ENCODE peak calls at places on chromosomes 1 and 21, in ten cellular contexts. D is neural progenitor cell; Z is central memory CD4-positive, alpha-beta T cell; P is pancreas; J is dermis blood vessel endothelial cell; K is HEK293T; W is amygdala; A is H4; Q is cardiac muscle cell; Y is DMS 273 treated with DMSO at 0.1 percent for 48 hours. G is an unnamed sample.
A peak's percentile ranks its signal among the peaks of the same experiment; 100 is the strongest.

GRCh38 chr21:33655591-33656221 is 13.4 kb downstream of the ITSN1 start:
- DNase-seq in D (no peak), Z (no peak), P (no peak), J (peak; percentile 91), K (peak; percentile 20), W (no peak), A (peak; percentile 89), Q (peak; percentile 87), Y (no peak), G (peak; percentile 59)

GRCh38 chr1:71307451-71307850 is 226.6 kb upstream of the ZRANB2 start:
- DNase-seq in D (no peak), Z (no peak), P (no peak), J (no peak), K (no peak), W (no peak), A (peak; percentile 89), Q (peak; percentile 74), Y (peak; percentile 79), G (no peak)

GRCh38 chr21:45868488-45868887 is 113.1 kb upstream of the COL6A1 start:
- DNase-seq in D (no peak), Z (no peak), P (no peak), J (no peak), K (no peak), W (no peak), A (no peak), Q (no peak), Y (no peak), G (no peak)

GRCh38 chr1:111920221-111921024 is 69.0 kb downstream of the KCND3 start:
- DNase-seq in D (no peak), Z (no peak), P (no peak), J (no peak), K (no peak), W (no peak), A (peak; percentile 60), Q (peak; percentile 30), Y (peak; percentile 86), G (peak; percentile 51)

GRCh38 chr1:167770127-167770526 is 48.3 kb downstream of the MPZL1 start:
- DNase-seq in D (peak; percentile 20), Z (no peak), P (no peak), J (no peak), K (no peak), W (no peak), A (no peak), Q (no peak), Y (no peak), G (no peak)

GRCh38 chr1:151036356-151036755 is at the start of gene BNIPL:
- DNase-seq in D (no peak), Z (no peak), P (no peak), J (no peak), K (no peak), W (no peak), A (no peak), Q (no peak), Y (no peak), G (no peak)

GRCh38 chr1:155910621-155911121 is 478 bp downstream of the RIT1 start:
- DNase-seq in D (peak; percentile 49), Z (peak; percentile 19), P (no peak), J (peak; percentile 58), K (peak; percentile 30), W (no peak), A (peak; percentile 53), Q (peak; percentile 37), Y (no peak), G (no peak)

GRCh38 chr1:75503221-75503974 is 107.5 kb downstream of the SLC44A5 start:
- DNase-seq in D (no peak), Z (no peak), P (no peak), J (peak; percentile 21), K (no peak), W (no peak), A (peak; percentile 47), Q (no peak), Y (no peak), G (no peak)

G was measured in AG08396.